ENCODE peak calls at places on chromosome 18, in four cellular contexts. G is HCT116, M is fibroblast of lung, R is IMR-90. Q is an unnamed sample.

GRCh38 chr18:79531926-79532689 is 136.4 kb downstream of the NFATC1 start:
- DNase-seq in G (no peak), M (peak), R (peak), Q (peak)

GRCh38 chr18:51516478-51517038 is 319.1 kb upstream of the MEX3C start:
- DNase-seq in G (no peak), M (no peak), R (no peak), Q (no peak)

GRCh38 chr18:60469396-60469795 is 96.8 kb upstream of the MC4R start:
- DNase-seq in G (no peak), M (peak), R (no peak), Q (no peak)

GRCh38 chr18:12048010-12048826 is 45.4 kb upstream of the ANKRD62 start:
- DNase-seq in G (no peak), M (no peak), R (no peak), Q (no peak)

GRCh38 chr18:73793386-73793785 is 354.2 kb downstream of the FBXO15 start:
- DNase-seq in G (no peak), M (no peak), R (peak), Q (peak)

GRCh38 chr18:58559427-58560186 is 69.3 kb downstream of the ALPK2 start:
- DNase-seq in G (no peak), M (peak), R (peak), Q (no peak)

GRCh38 chr18:3451166-3451988 is 1.4 kb downstream of the TGIF1 start:
- DNase-seq in G (no peak), M (peak), R (peak), Q (peak)

GRCh38 chr18:63785031-63785430 is 9.8 kb downstream of the SERPINB7 start:
- DNase-seq in G (no peak), M (no peak), R (no peak), Q (peak)

GRCh38 chr18:35892118-35892517 is 80.4 kb upstream of the RMP24 start:
- DNase-seq in G (no peak), M (no peak), R (no peak), Q (no peak)

GRCh38 chr18:23689031-23689615 is at the start of gene LAMA3:
- DNase-seq in G (no peak), M (no peak), R (peak), Q (peak)

GRCh38 chr18:57660961-57661360 is 39.3 kb upstream of the NARS1 start:
- DNase-seq in G (no peak), M (peak), R (peak), Q (peak)

GRCh38 chr18:22467760-22468553 is 50.2 kb upstream of the CTAGE1 start:
- DNase-seq in G (peak), M (peak), R (peak), Q (peak)

GRCh38 chr18:28359177-28359576 is 182.2 kb upstream of the CDH2 start:
- DNase-seq in G (no peak), M (no peak), R (no peak), Q (no peak)

GRCh38 chr18:13603304-13604019 is 122.9 kb downstream of the FAM210A start:
- DNase-seq in G (no peak), M (no peak), R (no peak), Q (no peak)

GRCh38 chr18:11752116-11752911 is 63.2 kb downstream of the GNAL start:
- DNase-seq in G (no peak), M (peak), R (peak), Q (peak)

GRCh38 chr18:31273812-31274527 is 44.0 kb upstream of the DSG1 start:
- DNase-seq in G (no peak), M (no peak), R (no peak), Q (no peak)

GRCh38 chr18:24173997-24174396 is 35.1 kb downstream of the CABYR start:
- DNase-seq in G (no peak), M (no peak), R (no peak), Q (no peak)

GRCh38 chr18:48296581-48296980 is 112.6 kb downstream of the ZBTB7C start:
- DNase-seq in G (no peak), M (no peak), R (no peak), Q (no peak)

GRCh38 chr18:48294894-48295585 is 114.1 kb downstream of the ZBTB7C start:
- DNase-seq in G (no peak), M (no peak), R (no peak), Q (no peak)

GRCh38 chr18:48293954-48294893 is 115.0 kb downstream of the ZBTB7C start:
- DNase-seq in G (no peak), M (no peak), R (no peak), Q (no peak)

GRCh38 chr18:48297139-48297538 is 112.0 kb downstream of the ZBTB7C start:
- DNase-seq in G (no peak), M (no peak), R (no peak), Q (no peak)

GRCh38 chr18:48295586-48296311 is 113.4 kb downstream of the ZBTB7C start:
- DNase-seq in G (no peak), M (peak), R (no peak), Q (no peak)
- TF ChIP-seq CTCF in G (peak), M (peak), R (no peak), Q (peak)

GRCh38 chr18:55252053-55252675 is 292.9 kb upstream of the CCDC68 start:
- DNase-seq in G (no peak), M (no peak), R (no peak), Q (peak)
- H3K4me3 ChIP-seq in G (no peak), M (peak), R (no peak), Q (peak)

DNA sequence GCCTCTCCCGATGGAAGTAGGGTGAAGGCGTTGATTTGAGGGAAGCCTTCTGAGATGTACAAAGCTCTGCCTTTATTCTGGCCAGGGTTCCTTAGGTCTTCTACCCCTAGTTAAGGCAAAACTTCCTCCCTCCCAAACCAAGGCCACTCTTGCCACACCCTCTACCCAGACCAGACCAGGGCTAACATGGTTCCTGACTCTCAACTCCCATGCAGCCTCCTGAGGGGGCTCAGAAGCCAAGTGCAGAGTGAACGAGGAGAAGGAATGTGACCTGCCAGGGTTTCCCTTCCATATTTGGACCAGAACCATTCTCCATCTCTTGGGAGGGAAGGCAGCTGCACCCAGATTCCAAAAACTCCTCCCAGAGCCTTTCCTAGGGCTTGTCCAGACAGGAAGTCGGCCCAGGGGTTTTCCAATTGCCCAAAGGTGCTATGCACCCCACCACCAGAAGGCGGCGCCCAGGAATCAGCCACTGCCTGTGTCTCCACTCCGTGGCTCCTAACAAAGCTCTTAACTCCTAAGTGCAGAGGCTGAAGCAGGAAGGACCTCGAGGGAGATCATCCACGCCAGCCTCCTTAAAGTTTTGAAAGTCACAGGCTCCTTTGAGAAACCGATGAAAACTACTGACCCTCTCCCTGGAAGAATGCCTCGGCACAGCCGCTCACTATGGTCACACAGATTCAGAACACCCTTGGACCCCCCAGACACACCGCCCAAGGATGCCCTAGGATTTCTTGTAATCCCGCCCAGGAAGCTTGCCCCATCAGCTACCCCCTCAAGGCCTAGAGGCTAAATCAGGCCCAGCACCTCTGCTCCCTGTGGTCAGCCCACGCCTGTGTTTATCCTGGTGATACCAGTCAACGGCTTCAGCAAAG is 157.8 kb downstream of the SMAD2 start:
- DNase-seq in G (peak), M (peak), R (peak), Q (peak)
- TF ChIP-seq CTCF in G (peak), M (peak), R (peak), Q (peak)

GRCh38 chr18:47912343-47912742 is 18.1 kb downstream of the SMAD2 start:
- DNase-seq in G (no peak), M (no peak), R (no peak), Q (no peak)
- H3K4me3 ChIP-seq in G (no peak), M (no peak), R (no peak), Q (no peak)

DNA sequence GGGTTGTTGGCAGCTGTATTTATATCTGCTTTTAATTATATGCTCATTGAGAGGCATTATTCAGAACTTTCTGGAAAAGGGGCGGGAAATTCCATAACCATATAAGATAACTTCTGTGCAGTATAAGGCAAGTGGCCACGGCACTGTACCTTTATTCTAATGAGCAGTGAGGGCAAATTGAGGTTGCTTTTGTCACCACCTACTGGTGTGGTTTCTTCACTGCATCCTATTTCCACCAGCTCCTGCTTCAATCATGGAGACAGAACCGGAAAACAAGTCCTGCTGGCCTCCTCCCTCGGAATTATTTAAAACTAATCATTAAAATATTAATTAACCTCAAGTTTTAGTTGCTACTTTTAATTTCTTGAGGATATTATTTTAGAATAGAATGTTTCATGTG is 759.4 kb downstream of the CBLN2 start:
- DNase-seq in G (no peak), M (no peak), R (no peak), Q (no peak)
- TF ChIP-seq CTCF in G (peak), M (peak), R (peak), Q (no peak)

GRCh38 chr18:43663159-43663558 is 385.9 kb upstream of the SYT4 start:
- DNase-seq in G (no peak), M (no peak), R (no peak), Q (no peak)
- H3K4me3 ChIP-seq in G (no peak), M (no peak), R (no peak), Q (no peak)

DNA sequence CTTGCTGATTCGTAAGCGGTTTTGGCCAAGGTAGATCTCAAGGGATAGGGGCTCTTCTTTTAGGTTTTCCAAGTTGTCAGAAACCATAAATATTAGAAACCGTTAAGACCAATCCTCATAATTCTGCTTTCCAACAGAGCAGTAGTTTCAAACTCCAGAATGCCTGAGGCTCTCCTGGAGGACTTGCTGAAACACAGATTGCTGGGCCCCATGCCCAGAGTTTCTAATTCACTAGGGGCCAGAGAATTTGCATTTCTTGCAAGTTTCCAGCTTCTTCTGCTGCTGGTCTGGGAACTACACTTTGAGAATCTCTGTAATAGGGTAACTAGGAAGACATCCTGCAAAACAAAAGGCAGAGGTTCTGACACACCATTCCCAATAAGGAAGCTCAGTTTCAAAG is 1855.7 kb upstream of the CELF4 start:
- DNase-seq in G (no peak), M (no peak), R (no peak), Q (no peak)
- TF ChIP-seq CTCF in G (no peak), M (no peak), R (no peak), Q (no peak)

DNA sequence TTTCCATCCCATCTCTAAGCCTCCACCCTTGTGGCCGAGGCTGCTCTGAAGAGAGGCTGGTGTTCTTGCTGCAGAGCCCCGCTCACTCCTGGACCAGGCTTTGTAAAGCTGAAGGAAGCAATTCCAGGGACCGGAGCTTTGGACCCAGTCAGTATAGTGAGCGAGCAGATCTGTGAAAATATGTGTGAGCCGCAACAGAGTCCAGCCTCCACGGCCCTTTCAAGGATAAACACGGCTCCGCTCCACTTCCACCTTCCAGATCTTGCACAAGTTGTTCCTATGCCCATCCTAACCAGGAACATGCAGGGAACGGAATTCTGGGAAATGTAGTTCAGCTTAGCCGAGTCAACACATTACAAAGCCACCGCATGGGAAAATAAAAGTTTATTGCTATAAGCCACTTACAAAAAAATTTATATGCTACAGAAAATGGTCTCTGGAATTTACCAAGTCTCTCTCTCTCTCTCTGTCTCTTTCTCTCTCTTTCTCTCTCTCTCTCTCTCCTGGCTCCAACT is 151.7 kb upstream of the ZNF521 start:
- DNase-seq in G (peak), M (peak), R (peak), Q (peak)
- H3K4me3 ChIP-seq in G (no peak), M (peak), R (peak), Q (peak)

DNA sequence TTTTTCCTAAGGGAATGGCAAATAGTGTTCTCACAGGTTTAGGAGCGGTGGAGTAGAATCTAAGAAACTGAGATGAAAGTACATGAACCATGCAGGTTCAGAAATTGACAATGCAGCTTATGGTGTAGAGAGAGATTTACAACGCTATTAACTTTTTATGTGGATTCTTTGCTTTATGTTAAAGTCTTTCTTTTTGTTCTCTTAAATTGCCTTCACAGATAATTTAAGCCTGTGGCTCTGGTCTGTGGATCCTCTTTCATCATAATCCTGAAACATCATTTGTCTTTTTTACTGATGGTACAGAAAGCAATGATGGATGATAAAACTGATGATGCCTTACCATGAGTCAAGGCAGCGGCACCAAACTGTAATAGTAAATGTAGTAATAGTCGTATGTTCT is 30.3 kb downstream of the SOCS6 start:
- DNase-seq in G (no peak), M (no peak), R (no peak), Q (no peak)
- TF ChIP-seq CTCF in G (no peak), M (no peak), R (no peak), Q (no peak)